ENCODE peak calls at places on chromosomes 1 and 21, in ten cellular contexts. S, Q, X, O, F, J, N, E, L and K are unnamed samples.

GRCh38 chr1:149936076-149936991 is at the start of gene MTMR11:
- DNase-seq in X (no peak), E (no peak), O (peak), L (no peak), Q (no peak), F (no peak), S (no peak), J (peak), N (no peak), K (no peak)

GRCh38 chr1:116508090-116508983 is 62.5 kb downstream of the CD58 start:
- DNase-seq in J (no peak), S (no peak), X (no peak), F (no peak), L (no peak), O (peak), N (no peak), E (no peak), Q (no peak), K (no peak)

GRCh38 chr1:100606438-100606837 is 68.5 kb downstream of the GPR88 start:
- DNase-seq in E (no peak), S (no peak), L (no peak), N (peak), J (peak), F (no peak), Q (peak), O (peak), X (peak), K (peak)

GRCh38 chr21:35217504-35218060 is 168.5 kb upstream of the RUNX1 start:
- DNase-seq in O (peak), E (no peak), X (no peak), J (peak), F (no peak), Q (no peak), S (no peak), L (peak), N (peak), K (no peak)

GRCh38 chr1:155322571-155322952 is 1.9 kb downstream of the RUSC1 start:
- DNase-seq in J (peak), X (no peak), N (peak), E (peak), O (peak), Q (no peak), L (no peak), F (no peak), S (no peak), K (no peak)

GRCh38 chr1:35448344-35448801 is 108.8 kb downstream of the KIAA0319L start:
- DNase-seq in X (no peak), J (peak), O (peak), L (peak), N (peak), F (no peak), Q (no peak), E (no peak), S (no peak), K (no peak)

GRCh38 chr21:41970099-41970391 is 16.2 kb upstream of the C2CD2 start:
- DNase-seq in E (no peak), L (no peak), Q (no peak), N (no peak), O (no peak), X (no peak), F (no peak), S (no peak), J (no peak), K (no peak)

GRCh38 chr1:40915581-40915980 is 53.4 kb upstream of the CITED4 start:
- DNase-seq in F (no peak), X (no peak), N (no peak), S (no peak), J (no peak), E (peak), L (no peak), O (no peak), Q (no peak), K (no peak)

GRCh38 chr1:160078392-160079195 is 2.7 kb upstream of the KCNJ9 start:
- DNase-seq in N (peak), L (no peak), O (peak), F (no peak), X (peak), J (peak), S (peak), E (no peak), Q (peak), K (no peak)

GRCh38 chr1:175094626-175095025 is 27.0 kb downstream of the TNN start:
- DNase-seq in N (no peak), Q (no peak), J (no peak), E (no peak), O (no peak), F (no peak), S (no peak), X (peak), L (no peak), K (no peak)

GRCh38 chr1:2534775-2535387 is 4.8 kb upstream of the HES5 start:
- DNase-seq in J (peak), X (peak), S (no peak), O (peak), E (no peak), Q (no peak), F (no peak), N (peak), L (peak), K (no peak)

GRCh38 chr1:91684599-91685196 is 184.0 kb downstream of the CDC7 start:
- DNase-seq in J (peak), O (no peak), E (no peak), S (no peak), F (no peak), X (peak), Q (no peak), N (peak), L (no peak), K (peak)

GRCh38 chr1:159612211-159612885 is 24.7 kb downstream of the APCS start:
- DNase-seq in L (no peak), S (no peak), E (no peak), O (no peak), J (no peak), Q (no peak), F (no peak), X (no peak), N (no peak), K (no peak)

GRCh38 chr1:153526132-153526543 is 9.7 kb downstream of the S100A6 start:
- DNase-seq in F (no peak), L (peak), X (no peak), J (no peak), S (no peak), N (no peak), Q (peak), E (no peak), O (no peak), K (no peak)

GRCh38 chr1:218584418-218585155 is 239.5 kb downstream of the TGFB2 start:
- DNase-seq in L (peak), Q (no peak), X (no peak), N (peak), E (no peak), J (peak), S (no peak), F (no peak), O (peak), K (no peak)

GRCh38 chr1:2416403-2416802 is 4.0 kb upstream of the PEX10 start:
- DNase-seq in S (no peak), F (no peak), O (peak), L (no peak), Q (no peak), N (no peak), J (no peak), E (no peak), X (no peak), K (no peak)

GRCh38 chr1:27719286-27720251 is 6.2 kb upstream of the FAM76A start:
- DNase-seq in Q (no peak), N (peak), L (no peak), O (peak), X (no peak), E (no peak), S (no peak), F (no peak), J (peak), K (no peak)

GRCh38 chr1:109912873-109913272 is 2.2 kb downstream of the CSF1 start:
- DNase-seq in L (no peak), N (no peak), J (peak), F (no peak), Q (no peak), S (no peak), O (no peak), E (no peak), X (no peak), K (no peak)

GRCh38 chr1:89425056-89425455 is 61.2 kb downstream of the GBP6 start:
- DNase-seq in L (no peak), F (no peak), X (peak), E (no peak), J (no peak), N (no peak), O (peak), S (no peak), Q (no peak), K (no peak)

GRCh38 chr1:100616121-100616621 is 78.2 kb downstream of the GPR88 start:
- DNase-seq in X (no peak), J (no peak), S (no peak), O (no peak), F (no peak), E (no peak), Q (no peak), N (no peak), L (no peak), K (no peak)

GRCh38 chr1:109655624-109656519 is at the start of gene GSTM4:
- DNase-seq in E (peak), F (peak), S (peak), O (peak), N (peak), L (no peak), X (peak), Q (no peak), J (peak), K (peak)